ENCODE peak calls at places on chromosomes 7 and 10, in eight cellular contexts. B, H, R, X, J, K, U and O are unnamed samples.

GRCh38 chr10:778626-779330 is 89.3 kb upstream of the DIP2C start:
- DNase-seq in B (no peak), H (no peak), R (no peak), X (no peak), J (no peak), K (no peak), U (no peak), O (no peak)

GRCh38 chr7:102935450-102936110 is 22.8 kb downstream of the LRRC17 start:
- DNase-seq in B (no peak), H (no peak), R (no peak), X (no peak), J (no peak), K (peak; percentile 74), U (peak; percentile 83), O (no peak)

GRCh38 chr7:497946-498655 is 21.5 kb downstream of the PDGFA start:
- DNase-seq in B (no peak), H (no peak), R (no peak), X (no peak), J (peak; percentile 5), K (no peak), U (no peak), O (no peak)

GRCh38 chr7:111168182-111168581 is 77.3 kb downstream of the LRRN3 start:
- DNase-seq in B (peak; percentile 15), H (no peak), R (no peak), X (no peak), J (no peak), K (peak; percentile 23), U (peak; percentile 35), O (no peak)

GRCh38 chr7:128893251-128894100 is 17.0 kb downstream of the KCP start:
- DNase-seq in B (no peak), H (no peak), R (no peak), X (no peak), J (no peak), K (no peak), U (no peak), O (no peak)

GRCh38 chr7:149126662-149127321 is 668 bp upstream of the ZNF425 start:
- DNase-seq in B (no peak), H (no peak), R (peak; percentile 36), X (no peak), J (peak; percentile 65), K (no peak), U (peak; percentile 11), O (peak; percentile 80)

GRCh38 chr10:7763929-7764328 is 23.9 kb downstream of the KIN start:
- DNase-seq in B (no peak), H (no peak), R (no peak), X (no peak), J (no peak), K (peak; percentile 68), U (peak; percentile 48), O (no peak)

GRCh38 chr10:70445718-70446485 is 4.4 kb upstream of the NODAL start:
- DNase-seq in B (peak; percentile 56), H (no peak), R (no peak), X (no peak), J (no peak), K (peak; percentile 68), U (peak; percentile 37), O (no peak)

GRCh38 chr7:131896189-131896855 is 339.9 kb upstream of the PODXL start:
- DNase-seq in B (no peak), H (no peak), R (no peak), X (no peak), J (no peak), K (no peak), U (no peak), O (no peak)

GRCh38 chr7:77383333-77383740 is 32.8 kb downstream of the GSAP start:
- DNase-seq in B (peak; percentile 4), H (no peak), R (no peak), X (no peak), J (no peak), K (peak; percentile 18), U (peak; percentile 14), O (no peak)

GRCh38 chr7:106177295-106177690 is 65.2 kb upstream of the SYPL1 start:
- DNase-seq in B (no peak), H (no peak), R (no peak), X (no peak), J (no peak), K (no peak), U (no peak), O (no peak)

GRCh38 chr7:108246227-108246837 is 116.2 kb upstream of the LAMB4 start:
- DNase-seq in B (peak; percentile 95), H (no peak), R (no peak), X (no peak), J (peak; percentile 14), K (peak; percentile 88), U (peak; percentile 96), O (no peak)

GRCh38 chr7:118183254-118183585 is 744 bp upstream of the LSM8 start:
- DNase-seq in B (no peak), H (no peak), R (no peak), X (no peak), J (no peak), K (peak; percentile 6), U (peak; percentile 20), O (no peak)

GRCh38 chr7:77940647-77941046 is 142.1 kb downstream of the PHTF2 start:
- DNase-seq in B (peak; percentile 33), H (no peak), R (no peak), X (no peak), J (no peak), K (peak; percentile 61), U (peak; percentile 65), O (peak; percentile 36)

DNA sequence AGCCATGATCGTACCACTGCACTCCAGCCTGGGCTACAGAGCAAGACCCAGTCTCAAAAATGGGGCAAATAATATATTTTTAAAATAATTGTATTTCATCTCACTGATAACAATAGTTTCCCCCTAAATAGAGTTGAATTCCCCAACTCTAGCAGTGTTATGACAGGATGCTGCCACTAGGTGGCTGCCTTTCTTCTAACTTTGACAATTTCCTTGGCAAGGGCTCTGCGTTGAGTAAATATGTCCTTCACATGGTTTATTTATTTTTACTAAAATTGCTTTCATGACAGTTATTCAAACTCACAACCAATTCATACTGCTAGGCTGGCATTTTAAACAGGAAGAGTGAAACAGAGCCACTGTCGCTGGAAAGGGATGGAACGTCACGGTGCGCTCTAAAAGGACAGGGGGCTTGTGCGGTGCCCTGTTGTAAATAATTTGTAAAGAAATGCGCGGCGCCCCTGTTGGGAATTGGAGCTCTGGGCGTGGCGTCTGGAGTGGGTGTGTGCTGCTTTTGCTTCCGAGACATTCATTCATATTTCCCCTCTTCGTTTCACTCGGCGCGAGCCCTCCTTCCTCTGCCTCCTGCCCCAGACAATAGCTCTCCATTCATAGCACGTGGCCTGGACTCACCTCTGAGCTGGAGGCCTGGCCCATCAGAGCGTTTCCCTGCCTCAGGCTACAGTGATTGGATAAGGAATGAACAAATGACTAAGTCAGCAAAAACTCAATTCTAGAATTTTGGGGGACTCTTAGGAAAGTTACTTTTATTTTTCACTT is 20.5 kb upstream of the PITRM1 start:
- DNase-seq in B (peak; percentile 52), H (no peak), R (peak; percentile 19), X (no peak), J (no peak), K (peak; percentile 74), U (peak; percentile 77), O (peak; percentile 76)
- TF ChIP-seq CTCF in B (peak; percentile 84), H (peak; percentile 88), R (peak; percentile 95), X (peak; percentile 81), J (peak; percentile 94), K (peak; percentile 86), U (peak; percentile 90), O (peak; percentile 81)

GRCh38 chr10:78231327-78231726 is 197.7 kb downstream of the RPS24 start:
- DNase-seq in B (no peak), H (no peak), R (no peak), X (no peak), J (no peak), K (no peak), U (no peak), O (no peak)

GRCh38 chr10:78236416-78237015 is 202.9 kb downstream of the RPS24 start:
- DNase-seq in B (no peak), H (no peak), R (no peak), X (no peak), J (no peak), K (no peak), U (no peak), O (no peak)

GRCh38 chr10:78229950-78230675 is 196.4 kb downstream of the RPS24 start:
- DNase-seq in B (no peak), H (no peak), R (no peak), X (no peak), J (no peak), K (no peak), U (no peak), O (no peak)

DNA sequence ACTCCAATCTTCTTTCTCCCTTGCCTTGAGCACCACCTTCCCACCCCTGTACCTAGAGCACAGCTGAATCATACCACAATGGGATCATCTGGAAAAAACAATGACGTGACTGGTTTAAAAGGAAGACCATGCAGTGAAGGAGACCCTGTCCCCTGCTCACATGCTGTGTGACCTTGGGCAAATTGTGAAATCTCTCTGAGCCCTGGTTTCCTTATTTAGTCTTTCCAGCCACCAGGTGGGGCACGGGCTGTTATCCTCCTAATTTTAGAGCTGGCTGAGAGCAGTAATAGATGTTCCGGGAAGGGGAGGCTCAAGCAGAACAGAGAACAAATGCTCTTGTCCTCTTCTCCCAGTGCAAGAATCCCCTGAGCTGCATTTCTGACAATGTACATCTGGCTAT is 198.3 kb downstream of the RPS24 start:
- DNase-seq in B (no peak), H (no peak), R (no peak), X (no peak), J (peak; percentile 35), K (peak; percentile 52), U (peak; percentile 42), O (no peak)
- TF ChIP-seq CTCF in B (peak; percentile 46), H (no peak), R (no peak), X (no peak), J (peak; percentile 38), K (peak; percentile 33), U (peak; percentile 38), O (no peak)

GRCh38 chr10:26274391-26274790 is 57.8 kb downstream of the GAD2 start:
- DNase-seq in B (no peak), H (no peak), R (no peak), X (no peak), J (no peak), K (no peak), U (no peak), O (no peak)

GRCh38 chr10:26269754-26270153 is 53.2 kb downstream of the GAD2 start:
- DNase-seq in B (peak; percentile 2), H (no peak), R (no peak), X (no peak), J (no peak), K (peak; percentile 40), U (peak; percentile 18), O (peak; percentile 31)
- TF ChIP-seq CTCF in B (no peak), H (no peak), R (no peak), X (no peak), J (no peak), K (peak; percentile 24), U (no peak), O (peak; percentile 26)

GRCh38 chr10:86330778-86331763 is 35.5 kb downstream of the GRID1 start:
- DNase-seq in B (no peak), H (no peak), R (no peak), X (peak; percentile 64), J (no peak), K (no peak), U (no peak), O (no peak)
- TF ChIP-seq CTCF in B (no peak), H (no peak), R (no peak), X (no peak), J (no peak), K (no peak), U (no peak), O (no peak)